ENCODE peak calls at places on chromosomes 6 and 20, in eight cellular contexts. W is left ventricle myocardium inferior; Y is mesendoderm; L is cardiac muscle cell; V is body of pancreas; K is astrocyte; E is CD8-positive, alpha-beta memory T cell; D is PC-3. N is an unnamed sample. For H3K4me1, the result is how much of the 10 kb centered on the place peaks cover.

GRCh38 chr6:25279748-25280616 is 808 bp downstream of the CARMIL1 start:
- DNase-seq in W (no peak), V (peak), K (no peak), L (no peak), D (peak), Y (peak), E (no peak), N (peak)

GRCh38 chr20:5413394-5413793 is 96.6 kb upstream of the PROKR2 start:
- DNase-seq in K (no peak), L (no peak), E (no peak), D (no peak), V (no peak), Y (no peak), W (no peak), N (no peak)

GRCh38 chr20:62824476-62825287 is 7.8 kb downstream of the COL9A3 start:
- DNase-seq in V (peak), Y (peak), W (no peak), L (peak), E (peak), K (no peak), D (peak), N (peak)

GRCh38 chr6:7721654-7722053 is 4.2 kb upstream of the BMP6 start:
- DNase-seq in V (no peak), E (no peak), L (peak), D (peak), Y (no peak), K (no peak), W (no peak), N (no peak)

GRCh38 chr6:2999005-2999620 is 581 bp upstream of the NQO2 start:
- DNase-seq in W (no peak), V (no peak), Y (no peak), K (peak), D (peak), L (peak), E (no peak), N (peak)

GRCh38 chr6:37007340-37008043 is 2.0 kb downstream of the FGD2 start:
- DNase-seq in K (no peak), W (no peak), Y (no peak), D (peak), E (no peak), L (no peak), V (no peak), N (no peak)

GRCh38 chr20:51362254-51362653 is 180.3 kb downstream of the NFATC2 start:
- DNase-seq in W (no peak), E (no peak), K (no peak), V (peak), D (no peak), L (no peak), Y (no peak), N (no peak)

GRCh38 chr6:127201321-127201720 is 65.3 kb upstream of the RNF146 start:
- DNase-seq in W (no peak), D (peak), Y (peak), K (peak), L (peak), V (no peak), E (no peak), N (no peak)

GRCh38 chr20:17958326-17959256 is 10.0 kb downstream of the SNX5 start:
- DNase-seq in Y (no peak), W (no peak), L (peak), D (peak), E (no peak), V (no peak), K (no peak), N (peak)

GRCh38 chr6:89941031-89941775 is 46.9 kb downstream of the GJA10 start:
- DNase-seq in E (no peak), Y (no peak), L (peak), V (peak), K (peak), W (no peak), D (peak), N (no peak)

GRCh38 chr6:36595168-36595818 is 1.1 kb downstream of the SRSF3 start:
- DNase-seq in V (peak), Y (peak), E (no peak), L (peak), K (no peak), D (peak), W (no peak), N (no peak)

GRCh38 chr20:48008850-48009535 is 223.7 kb upstream of the SULF2 start:
- DNase-seq in D (no peak), L (peak), V (no peak), K (peak), Y (no peak), E (no peak), W (no peak), N (no peak)

GRCh38 chr20:36017034-36017951 is 48.9 kb downstream of the CNBD2 start:
- DNase-seq in D (peak), L (peak), Y (no peak), V (peak), K (peak), W (no peak), E (no peak), N (no peak)

GRCh38 chr6:52201046-52201445 is 14.9 kb downstream of the IL17A start:
- DNase-seq in Y (no peak), L (no peak), K (no peak), W (no peak), V (no peak), D (no peak), E (no peak), N (no peak)

GRCh38 chr6:33856034-33856590 is 52.3 kb upstream of the MLN start:
- DNase-seq in K (no peak), D (no peak), W (no peak), Y (no peak), E (no peak), L (no peak), V (no peak), N (no peak)

GRCh38 chr20:61935926-61936700 is 129.6 kb downstream of the TAF4 start:
- DNase-seq in K (no peak), D (no peak), V (no peak), W (peak), E (no peak), L (no peak), Y (no peak), N (no peak)

GRCh38 chr6:170285482-170285881 is 5.4 kb downstream of the DLL1 start:
- DNase-seq in W (no peak), E (no peak), L (no peak), D (no peak), V (no peak), K (no peak), Y (no peak), N (no peak)

GRCh38 chr6:144264270-144265060 is 20.7 kb upstream of the UTRN start:
- DNase-seq in V (peak), Y (peak), D (peak), W (no peak), K (peak), E (no peak), L (peak), N (no peak)

GRCh38 chr6:169890049-169890448 is 138.6 kb downstream of the ERMARD start:
- DNase-seq in L (no peak), V (no peak), K (no peak), Y (no peak), D (no peak), E (no peak), W (no peak), N (no peak)

GRCh38 chr6:147103641-147104040 is 100.6 kb upstream of the STXBP5 start:
- DNase-seq in Y (no peak), E (no peak), K (no peak), W (no peak), L (peak), D (no peak), V (no peak), N (no peak)

GRCh38 chr6:72421387-72421786 is 200.5 kb upstream of the KCNQ5 start:
- DNase-seq in K (no peak), Y (no peak), D (no peak), L (no peak), V (no peak), E (no peak), W (no peak), N (no peak)

GRCh38 chr6:149393002-149393679 is 6.9 kb upstream of the SUMO4 start:
- DNase-seq in V (no peak), D (no peak), K (peak), L (no peak), Y (no peak), E (no peak), W (no peak), N (no peak)

GRCh38 chr6:33207569-33208088 is 671 bp upstream of the RING1 start:
- DNase-seq in D (peak), K (no peak), L (peak), V (peak), E (no peak), W (peak), Y (no peak), N (peak)

GRCh38 chr6:21321076-21321475 is 272.5 kb upstream of the SOX4 start:
- DNase-seq in V (no peak), W (no peak), Y (no peak), L (no peak), E (no peak), K (no peak), D (no peak), N (no peak)

GRCh38 chr6:15332441-15332840 is 86.6 kb downstream of the JARID2 start:
- DNase-seq in D (no peak), Y (no peak), W (no peak), V (no peak), L (no peak), E (no peak), K (no peak), N (no peak)

GRCh38 chr20:3696200-3696599 is 14.4 kb upstream of the ADAM33 start:
- DNase-seq in Y (peak), K (no peak), E (no peak), D (peak), V (no peak), W (no peak), L (no peak), N (peak)

GRCh38 chr20:2817891-2818595 is 1.9 kb downstream of the TMEM239 start:
- DNase-seq in W (peak), K (no peak), E (no peak), D (no peak), V (peak), Y (no peak), L (peak), N (no peak)

GRCh38 chr6:9140861-9141534 is 705.7 kb upstream of the SLC35B3 start:
- DNase-seq in V (peak), K (no peak), E (no peak), L (no peak), W (no peak), D (peak), Y (no peak), N (no peak)

GRCh38 chr20:19415786-19416185 is 203.3 kb downstream of the SLC24A3 start:
- DNase-seq in E (no peak), L (no peak), D (no peak), Y (no peak), K (no peak), W (no peak), V (no peak), N (no peak)

GRCh38 chr6:5061152-5061551 is 24.0 kb upstream of the PPP1R3G start:
- DNase-seq in W (no peak), Y (no peak), D (no peak), K (no peak), V (no peak), E (no peak), L (peak), N (no peak)

GRCh38 chr6:167825059-167825758 is 1.5 kb upstream of the AFDN start:
- DNase-seq in D (no peak), K (no peak), Y (no peak), W (no peak), E (no peak), V (no peak), L (peak), N (no peak)

GRCh38 chr6:167825759-167826229 is 917 bp upstream of the AFDN start:
- DNase-seq in Y (peak), V (peak), W (peak), E (no peak), D (peak), L (peak), K (no peak), N (peak)

GRCh38 chr6:167827062-167827587 is 414 bp downstream of the AFDN start:
- DNase-seq in W (peak), Y (peak), K (no peak), L (peak), V (no peak), E (no peak), D (peak), N (no peak)

GRCh38 chr6:167826230-167827061 is at the start of gene AFDN:
- DNase-seq in L (peak), E (peak), W (peak), D (peak), K (no peak), V (peak), Y (peak), N (peak)

GRCh38 chr6:167824591-167825041 is 2.1 kb upstream of the AFDN start:
- DNase-seq in E (no peak), D (no peak), W (no peak), L (no peak), V (no peak), Y (no peak), K (peak), N (no peak)
- H3K4me3 ChIP-seq in E (no peak), D (no peak), W (no peak), L (no peak), V (no peak), Y (no peak), K (no peak), N (no peak)

GRCh38 chr20:44589522-44589921 is 7.1 kb downstream of the PKIG start:
- DNase-seq in E (no peak), V (no peak), K (peak), Y (no peak), L (no peak), D (no peak), W (no peak), N (no peak)

GRCh38 chr20:44593721-44594120 is 11.3 kb downstream of the PKIG start:
- DNase-seq in E (no peak), W (no peak), K (no peak), Y (no peak), D (peak), L (no peak), V (no peak), N (no peak)

GRCh38 chr20:44594730-44595129 is 12.4 kb downstream of the PKIG start:
- DNase-seq in W (peak), E (no peak), K (peak), V (no peak), L (peak), Y (peak), D (peak), N (no peak)

GRCh38 chr20:44590980-44591778 is 8.8 kb downstream of the PKIG start:
- DNase-seq in V (no peak), D (no peak), W (no peak), L (no peak), Y (peak), E (no peak), K (no peak), N (no peak)

GRCh38 chr20:44592366-44592765 is 10.0 kb downstream of the PKIG start:
- DNase-seq in D (no peak), V (no peak), W (no peak), Y (no peak), K (no peak), L (no peak), E (no peak), N (no peak)
- H3K4me1 ChIP-seq in D (under half), V (under half), W (half or more), Y (under half), K (under half), L (under half), E (under half), N (under half)

DNA sequence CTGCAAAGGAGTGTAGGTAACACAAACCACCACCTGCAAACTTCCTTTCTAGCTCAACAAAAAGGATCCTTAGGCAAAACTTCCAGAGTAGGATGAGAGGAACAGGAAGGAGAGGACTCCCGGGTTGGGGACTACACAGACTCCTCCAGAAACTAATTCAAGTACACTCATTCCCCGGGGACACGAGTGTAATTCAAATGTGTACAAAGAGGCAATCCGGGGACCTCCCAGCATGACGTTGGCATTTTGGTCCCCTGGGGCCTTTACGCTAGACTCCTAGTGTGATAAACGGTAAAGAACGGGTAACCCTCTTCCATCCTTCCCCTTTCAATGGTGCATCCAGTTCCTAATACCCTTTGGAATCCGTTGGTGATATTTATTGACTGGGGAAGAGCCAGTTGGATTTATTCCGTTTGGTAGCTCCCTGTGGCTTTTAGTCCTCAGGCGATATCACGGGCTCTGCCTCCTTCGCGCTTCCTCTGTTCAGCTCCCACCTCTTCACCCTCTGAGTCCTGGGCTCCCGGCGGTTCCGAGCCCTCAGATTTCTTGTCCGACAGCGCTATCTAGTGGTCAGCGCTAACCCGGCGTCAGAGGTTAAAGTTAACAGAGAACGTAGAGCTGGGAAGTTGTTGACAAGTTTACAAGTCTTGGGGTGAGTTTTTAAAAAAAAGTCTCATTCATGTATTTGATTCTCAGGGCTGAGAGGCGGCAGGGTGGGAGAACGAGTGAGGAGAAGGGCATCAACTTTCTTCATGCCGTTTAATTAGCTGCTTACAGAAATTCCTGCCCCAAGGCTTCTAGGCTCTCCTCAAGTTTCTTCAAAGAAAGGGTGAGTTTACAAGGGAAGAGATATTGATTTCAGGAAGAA is 2.9 kb upstream of the COL12A1 start:
- DNase-seq in D (peak), W (peak), E (peak), K (peak), V (peak), Y (peak), L (peak), N (peak)
- H3K4me3 ChIP-seq in D (peak), W (peak), E (peak), K (peak), V (no peak), Y (no peak), L (no peak), N (no peak)

GRCh38 chr20:1757606-1758507 is 100.3 kb upstream of the SIRPG start:
- DNase-seq in Y (no peak), D (no peak), V (no peak), L (no peak), W (no peak), E (no peak), K (no peak), N (peak)

GRCh38 chr20:1761598-1761997 is 104.0 kb upstream of the SIRPG start:
- DNase-seq in D (no peak), Y (no peak), L (no peak), K (no peak), V (no peak), W (no peak), E (no peak), N (no peak)

GRCh38 chr20:1761116-1761515 is 103.5 kb upstream of the SIRPG start:
- DNase-seq in Y (peak), E (no peak), L (peak), V (no peak), D (peak), K (peak), W (no peak), N (no peak)

GRCh38 chr20:1757072-1757471 is 99.5 kb upstream of the SIRPG start:
- DNase-seq in V (no peak), D (peak), K (no peak), Y (no peak), W (no peak), L (peak), E (no peak), N (peak)

GRCh38 chr20:1758765-1759164 is 101.2 kb upstream of the SIRPG start:
- DNase-seq in W (no peak), Y (no peak), E (no peak), K (no peak), D (no peak), L (no peak), V (no peak), N (peak)
- H3K4me1 ChIP-seq in W (under half), Y (under half), E (under half), K (under half), D (under half), L (under half), V (under half), N (under half)

GRCh38 chr6:1379810-1380198 is 9.6 kb upstream of the FOXF2 start:
- DNase-seq in D (no peak), V (no peak), W (no peak), K (no peak), Y (no peak), L (no peak), E (no peak), N (no peak)

GRCh38 chr6:1382883-1383728 is 6.3 kb upstream of the FOXF2 start:
- DNase-seq in Y (peak), K (no peak), E (no peak), D (no peak), W (no peak), V (no peak), L (no peak), N (no peak)

GRCh38 chr6:1380625-1381396 is 8.6 kb upstream of the FOXF2 start:
- DNase-seq in Y (no peak), D (no peak), W (no peak), E (no peak), L (no peak), V (no peak), K (no peak), N (no peak)

GRCh38 chr6:1382331-1382882 is 7.0 kb upstream of the FOXF2 start:
- DNase-seq in V (no peak), Y (peak), E (no peak), W (no peak), K (no peak), L (no peak), D (no peak), N (no peak)

DNA sequence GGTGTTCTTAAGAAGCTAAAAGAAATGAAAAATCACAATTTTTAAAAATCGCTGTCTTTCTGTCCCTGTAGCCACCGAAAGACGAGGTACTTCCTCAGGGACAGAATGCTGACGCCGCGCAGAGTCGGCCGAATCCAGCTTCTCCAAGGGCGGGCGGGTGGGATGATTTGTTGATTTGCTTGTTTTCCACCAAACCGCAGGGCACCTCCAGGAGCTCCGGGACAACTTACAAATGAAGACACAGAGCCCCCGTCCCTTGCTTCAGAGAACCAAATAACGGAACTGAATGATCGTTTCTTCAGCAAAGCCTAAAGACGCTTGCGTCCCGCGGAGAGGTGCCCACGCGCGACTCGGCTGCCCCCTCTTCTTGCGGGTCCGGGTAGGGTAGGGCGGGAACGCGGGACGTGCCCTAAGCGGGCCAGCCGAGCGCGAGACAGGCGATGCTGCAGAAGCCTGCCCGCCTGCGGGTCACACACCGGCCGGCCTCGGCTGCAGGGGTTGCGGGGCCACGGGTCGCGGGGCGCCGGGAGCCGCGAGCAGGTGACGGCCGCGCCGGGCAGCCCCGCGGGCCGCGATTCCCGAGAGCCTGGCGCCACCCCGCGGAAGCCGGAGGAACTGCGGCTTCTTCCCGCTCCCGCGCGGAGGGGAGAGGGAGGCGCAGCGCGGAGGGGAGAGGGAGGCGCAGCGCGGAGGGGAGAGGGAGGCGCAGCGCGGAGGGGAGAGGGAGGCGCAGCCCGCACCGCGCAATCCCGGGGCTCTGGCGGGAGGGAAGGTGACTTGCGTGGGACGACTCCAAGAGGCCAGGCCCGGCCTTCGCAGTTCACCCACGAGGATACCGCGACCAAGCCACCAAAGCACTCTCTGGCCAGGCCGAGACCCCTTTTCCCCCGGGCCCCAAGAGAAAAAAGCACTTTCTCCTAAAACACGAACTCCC is 7.7 kb upstream of the FOXF2 start:
- DNase-seq in E (peak), K (no peak), V (peak), L (peak), W (no peak), Y (peak), D (peak), N (peak)
- H3K4me3 ChIP-seq in E (no peak), K (peak), V (no peak), L (no peak), W (peak), Y (no peak), D (peak), N (no peak)

N was measured in small intestine.